ENCODE peak calls at places on chromosomes 7 and 10, in nine cellular contexts. R is stimulated activated CD4-positive, alpha-beta T cell treated with anti-CD3 and anti-CD28 coated beads, TNF-alpha, amount 100 ng/mL, for 4 hours; A is DMS153; H is midbrain; Q is GM23248; D is neural crest cell; W is right cardiac atrium; J is left ventricle myocardium inferior; M is LoVo. C is an unnamed sample.

GRCh38 chr7:121071132-121071531 is 82.6 kb downstream of the CPED1 start:
- DNase-seq in W (no peak), R (no peak), M (no peak), Q (no peak), A (no peak), J (no peak), H (no peak), D (no peak), C (no peak)

GRCh38 chr7:145036592-145037386 is 200.9 kb upstream of the TPK1 start:
- DNase-seq in D (peak), Q (peak), W (peak), H (peak), M (peak), J (no peak), A (peak), R (no peak), C (peak)

GRCh38 chr7:47288060-47288459 is 293.9 kb downstream of the TNS3 start:
- DNase-seq in W (peak), Q (no peak), M (no peak), J (no peak), D (no peak), H (no peak), A (no peak), R (no peak), C (no peak)

GRCh38 chr7:157692156-157693011 is 355.6 kb downstream of the DNAJB6 start:
- DNase-seq in W (no peak), J (no peak), D (peak), H (no peak), R (no peak), Q (no peak), M (no peak), A (no peak), C (no peak)

GRCh38 chr7:115004121-115004520 is 82.2 kb downstream of the MDFIC start:
- DNase-seq in Q (peak), J (no peak), W (no peak), H (no peak), M (peak), A (no peak), R (no peak), D (no peak), C (no peak)

GRCh38 chr10:103547391-103547946 is 54.0 kb downstream of the NEURL1 start:
- DNase-seq in J (no peak), Q (no peak), H (no peak), D (no peak), M (no peak), A (no peak), W (no peak), R (no peak), C (no peak)

GRCh38 chr7:124155400-124156022 is 122.6 kb upstream of the TMEM229A start:
- DNase-seq in Q (peak), R (no peak), D (no peak), J (no peak), M (peak), H (peak), W (no peak), A (no peak), C (peak)

GRCh38 chr7:11665381-11665780 is 166.6 kb downstream of the THSD7A start:
- DNase-seq in H (no peak), M (no peak), D (no peak), J (no peak), A (peak), W (no peak), Q (no peak), R (no peak), C (no peak)

GRCh38 chr10:18822156-18822555 is 162.9 kb downstream of the ARL5B start:
- DNase-seq in M (peak), H (no peak), Q (peak), W (no peak), J (no peak), A (no peak), R (no peak), D (peak), C (peak)

GRCh38 chr7:134565643-134566136 is 16.8 kb downstream of the AKR1B15 start:
- DNase-seq in W (no peak), R (no peak), Q (peak), M (no peak), A (no peak), H (no peak), D (no peak), J (no peak), C (peak)

GRCh38 chr10:97969538-97969937 is 60.9 kb downstream of the CRTAC1 start:
- DNase-seq in A (no peak), Q (no peak), M (no peak), H (no peak), W (no peak), J (no peak), R (no peak), D (no peak), C (no peak)